ENCODE peak calls at places on chromosomes 3 and 15, in eight cellular contexts. S is hepatocyte, C is upper lobe of right lung, I is Calu3, A is SK-N-SH, Q is fibroblast of lung, W is tibial artery, U is progenitor cell of endocrine pancreas. Z is an unnamed sample.

GRCh38 chr15:31273258-31273941 is 53.2 kb upstream of the KLF13 start:
- DNase-seq in S (peak; percentile 5), C (no peak), I (no peak), A (peak; percentile 10), Q (no peak), W (peak; percentile 56), U (no peak), Z (peak; percentile 12)

GRCh38 chr3:118075873-118076272 is 958.8 kb downstream of the IGSF11 start:
- DNase-seq in S (no peak), C (no peak), I (no peak), A (no peak), Q (peak; percentile 56), W (no peak), U (no peak), Z (no peak)

GRCh38 chr3:28745904-28746617 is 397.4 kb upstream of the AZI2 start:
- DNase-seq in S (no peak), C (no peak), I (no peak), A (peak; percentile 29), Q (peak; percentile 2), W (no peak), U (no peak), Z (no peak)

GRCh38 chr15:90327313-90327712 is 24.8 kb upstream of the ZNF774 start:
- DNase-seq in S (no peak), C (no peak), I (no peak), A (no peak), Q (peak; percentile 59), W (no peak), U (no peak), Z (no peak)

GRCh38 chr3:48285132-48285531 is 44.2 kb downstream of the ZNF589 start:
- DNase-seq in S (no peak), C (no peak), I (no peak), A (no peak), Q (no peak), W (no peak), U (no peak), Z (no peak)

GRCh38 chr15:52422001-52422400 is 106.7 kb downstream of the MYO5A start:
- DNase-seq in S (no peak), C (no peak), I (no peak), A (no peak), Q (no peak), W (no peak), U (no peak), Z (no peak)

GRCh38 chr3:120741320-120741719 is 996 bp downstream of the RABL3 start:
- DNase-seq in S (no peak), C (no peak), I (no peak), A (peak; percentile 6), Q (no peak), W (no peak), U (no peak), Z (no peak)

GRCh38 chr3:192802957-192803899 is 75.9 kb upstream of the FGF12 start:
- DNase-seq in S (peak; percentile 70), C (no peak), I (no peak), A (peak; percentile 42), Q (peak; percentile 78), W (no peak), U (no peak), Z (no peak)

GRCh38 chr15:91572110-91572509 is 281.4 kb upstream of the SLCO3A1 start:
- DNase-seq in S (no peak), C (no peak), I (peak; percentile 49), A (no peak), Q (peak; percentile 33), W (no peak), U (no peak), Z (no peak)

GRCh38 chr3:134476977-134477376 is 8.8 kb downstream of the ANAPC13 start:
- DNase-seq in S (no peak), C (no peak), I (no peak), A (no peak), Q (no peak), W (no peak), U (no peak), Z (no peak)

GRCh38 chr3:123743121-123743520 is 141.0 kb downstream of the MYLK start:
- DNase-seq in S (no peak), C (no peak), I (no peak), A (no peak), Q (no peak), W (no peak), U (no peak), Z (no peak)

GRCh38 chr3:42025388-42026138 is 63.7 kb upstream of the ULK4 start:
- DNase-seq in S (peak; percentile 96), C (peak; percentile 85), I (peak; percentile 72), A (peak; percentile 80), Q (peak; percentile 99), W (peak; percentile 94), U (no peak), Z (no peak)

GRCh38 chr15:59622289-59622688 is 10.7 kb downstream of the GCNT3 start:
- DNase-seq in S (peak; percentile 78), C (no peak), I (peak; percentile 92), A (peak; percentile 54), Q (peak; percentile 27), W (no peak), U (peak; percentile 51), Z (no peak)

GRCh38 chr15:101185770-101186169 is 66.1 kb downstream of the CHSY1 start:
- DNase-seq in S (no peak), C (no peak), I (no peak), A (no peak), Q (no peak), W (no peak), U (no peak), Z (no peak)

GRCh38 chr3:101038393-101038792 is 45.2 kb upstream of the ABI3BP start:
- DNase-seq in S (no peak), C (no peak), I (no peak), A (no peak), Q (peak; percentile 11), W (no peak), U (no peak), Z (no peak)

DNA sequence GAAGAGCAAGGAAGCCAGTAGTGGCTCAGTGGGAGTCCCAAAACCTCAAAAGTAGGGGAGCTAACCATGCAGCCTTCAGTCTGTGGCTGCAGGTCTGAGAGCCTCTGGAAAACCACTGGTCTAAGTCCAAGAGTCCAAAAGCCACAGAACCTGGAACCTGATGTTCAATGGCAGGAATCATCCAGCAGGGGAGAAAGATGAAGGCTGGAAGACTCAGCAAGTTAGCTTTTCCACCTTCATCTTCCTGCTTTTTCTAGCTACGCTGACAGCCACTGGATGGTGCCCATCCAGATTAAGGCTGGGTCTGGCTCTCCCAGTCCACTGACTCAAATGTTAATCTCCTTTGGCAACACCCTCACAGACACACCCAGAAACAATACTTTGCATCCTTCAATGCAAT is 626.3 kb downstream of the NAALADL2 start:
- DNase-seq in S (no peak), C (no peak), I (no peak), A (no peak), Q (no peak), W (no peak), U (no peak), Z (no peak)
- TF ChIP-seq CTCF in S (no peak), C (no peak), I (no peak), A (no peak), Q (no peak), W (no peak), U (no peak), Z (no peak)

DNA sequence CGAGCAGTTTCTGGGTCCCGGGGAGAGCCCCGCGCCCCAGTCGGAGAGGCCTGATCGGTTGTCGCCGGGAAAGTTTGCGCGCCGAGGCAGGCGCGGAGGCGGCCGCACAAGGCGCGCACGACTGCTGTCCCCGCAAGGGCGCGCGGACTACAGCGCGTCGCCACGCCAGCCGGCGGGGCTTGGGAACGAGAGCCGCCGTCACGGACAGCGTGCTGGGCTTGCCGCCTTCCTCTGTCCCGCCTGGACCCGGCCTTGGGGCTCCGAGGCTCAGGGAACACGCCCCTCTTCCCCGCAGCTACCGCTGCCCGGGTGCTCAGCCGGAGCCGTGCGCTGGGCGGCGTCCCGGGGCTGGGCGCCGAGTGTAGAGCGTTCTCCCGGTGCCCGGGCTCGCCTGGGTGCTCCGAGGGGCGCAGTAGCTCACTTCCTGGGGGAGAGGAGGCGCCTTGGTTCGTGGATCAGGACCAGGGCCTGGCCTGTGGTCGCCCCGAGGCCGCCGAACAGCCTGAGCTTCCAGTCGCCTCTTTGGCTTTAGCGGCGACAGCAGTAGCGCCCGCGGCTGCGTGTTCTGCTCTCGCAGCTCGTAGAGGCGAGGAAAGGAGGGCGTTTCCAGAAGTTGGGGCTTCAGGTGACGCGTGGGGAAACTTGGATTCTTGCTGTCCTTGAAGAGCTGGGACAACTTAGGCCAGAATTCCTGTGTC is 226.6 kb upstream of the C2CD4B start:
- DNase-seq in S (peak; percentile 83), C (peak; percentile 78), I (peak; percentile 75), A (peak; percentile 85), Q (peak; percentile 64), W (peak; percentile 77), U (peak; percentile 35), Z (peak; percentile 17)
- TF ChIP-seq CTCF in S (peak; percentile 57), C (peak; percentile 36), I (peak; percentile 12), A (peak; percentile 42), Q (peak; percentile 51), W (peak; percentile 41), U (peak; percentile 35), Z (no peak)

DNA sequence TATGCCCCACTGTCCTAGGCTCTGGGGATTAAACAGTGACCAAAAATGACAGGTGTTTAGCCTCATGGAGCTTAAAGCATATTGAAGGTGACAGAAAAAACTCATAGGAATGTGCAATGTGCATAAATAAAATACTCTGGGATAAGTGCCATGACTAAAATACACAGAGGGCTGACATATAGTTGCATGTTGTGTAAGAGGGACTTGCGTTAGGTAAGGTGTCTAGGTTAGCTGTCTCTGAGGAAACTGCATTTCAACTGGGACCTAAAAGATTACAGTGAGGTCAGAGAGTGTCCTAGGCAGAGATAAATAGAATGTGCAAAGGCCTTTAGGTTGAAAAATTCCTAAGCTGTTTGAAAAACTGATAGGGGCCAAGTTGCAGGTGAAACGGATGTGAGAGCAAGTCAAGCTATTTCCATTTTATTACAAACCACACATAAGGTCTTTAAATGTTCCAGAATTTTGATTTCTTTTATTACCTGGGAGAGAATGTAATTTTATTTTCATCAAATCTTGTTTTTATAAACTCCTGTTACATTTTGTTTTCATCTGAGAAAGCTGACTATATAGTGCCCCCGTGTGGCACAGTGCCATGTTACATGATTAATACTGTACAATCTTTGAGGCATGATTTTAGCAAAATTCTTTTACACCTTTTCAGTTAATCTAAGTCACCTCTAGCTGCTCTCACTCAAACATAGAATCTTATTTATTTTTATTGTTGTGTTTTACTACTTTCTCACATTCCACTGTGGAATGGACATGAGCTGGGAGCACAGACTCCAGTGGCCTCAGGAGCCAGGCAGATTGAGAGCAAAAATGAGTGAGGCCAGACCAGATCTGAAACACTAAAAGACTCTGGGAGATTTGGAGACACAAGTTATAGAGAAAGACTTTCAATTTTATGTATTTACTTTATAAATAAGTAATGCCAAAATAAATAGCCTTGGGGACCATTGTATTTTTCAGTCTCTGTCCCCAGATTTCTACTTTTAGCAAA is 259.6 kb upstream of the ZNF717 start:
- DNase-seq in S (peak; percentile 74), C (no peak), I (peak; percentile 6), A (peak; percentile 27), Q (peak; percentile 67), W (no peak), U (peak; percentile 11), Z (no peak)
- TF ChIP-seq CTCF in S (peak; percentile 72), C (peak; percentile 45), I (no peak), A (peak; percentile 73), Q (no peak), W (peak; percentile 35), U (peak; percentile 93), Z (no peak)

DNA sequence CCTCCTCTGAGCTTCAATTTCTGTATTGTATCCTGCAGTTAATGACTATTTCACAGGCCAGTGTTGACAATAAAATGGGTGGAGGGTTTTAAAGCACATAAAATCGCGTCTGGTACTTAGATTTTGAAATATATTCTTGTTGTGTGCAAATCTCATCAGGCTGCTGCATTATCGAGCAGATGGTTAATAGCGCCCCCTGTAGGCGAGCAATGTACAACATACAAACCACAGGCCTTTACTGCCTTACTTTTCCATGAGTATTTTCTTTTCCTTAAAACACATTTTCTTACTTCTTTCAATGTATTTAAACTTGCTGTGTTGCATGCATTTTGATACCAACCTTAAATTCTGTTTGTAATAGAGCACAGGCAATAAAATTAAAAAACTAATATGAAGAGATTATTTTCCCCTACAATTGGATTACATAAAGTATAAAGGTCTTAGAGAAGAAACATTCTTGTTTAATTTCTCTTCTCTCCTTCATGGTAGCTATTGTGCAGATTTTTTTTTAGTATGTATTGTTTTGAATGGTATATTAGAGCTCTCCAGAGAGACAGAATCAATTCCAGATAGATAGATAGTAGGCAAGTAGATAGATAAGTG is 608.4 kb downstream of the CADM2 start:
- DNase-seq in S (peak; percentile 63), C (no peak), I (peak; percentile 68), A (peak; percentile 24), Q (peak; percentile 66), W (no peak), U (no peak), Z (no peak)
- TF ChIP-seq CTCF in S (peak; percentile 58), C (peak; percentile 61), I (peak; percentile 63), A (peak; percentile 90), Q (peak; percentile 15), W (peak; percentile 52), U (peak; percentile 75), Z (no peak)

Z was measured in natural killer cell.